ENCODE peak calls at places on chromosomes 11 and 22, in eight cellular contexts. U is neural crest cell; Y is right cardiac atrium; A is stimulated activated naive CD8-positive, alpha-beta T cell treated with anti-CD3 and anti-CD28 coated beads, Interleukin-15, amount 100 ng/mL, for 72 hours; E is NCI-H510A; D is ureter; M is activated T-cell treated with anti-CD3 and anti-CD28 coated beads, Interleukin-2, amount 50 U/mL, for 24 hours; R is NCI-H446 treated with DMSO at 0.1 percent for 48 hours. F is an unnamed sample.

GRCh38 chr22:49466926-49467590 is 360.6 kb downstream of the BRD1 start:
- DNase-seq in U (no peak), Y (no peak), A (no peak), E (no peak), D (no peak), M (no peak), R (no peak), F (no peak)

GRCh38 chr11:130604606-130605005 is 156.2 kb downstream of the ADAMTS15 start:
- DNase-seq in U (no peak), Y (no peak), A (no peak), E (no peak), D (no peak), M (no peak), R (no peak), F (no peak)

GRCh38 chr22:36737776-36738175 is 34.2 kb upstream of the CACNG2 start:
- DNase-seq in U (no peak), Y (peak; percentile 81), A (no peak), E (no peak), D (no peak), M (no peak), R (no peak), F (no peak)

GRCh38 chr22:24165673-24166072 is 15.6 kb upstream of the SUSD2 start:
- DNase-seq in U (no peak), Y (no peak), A (no peak), E (no peak), D (no peak), M (no peak), R (no peak), F (peak; percentile 32)

GRCh38 chr11:117833401-117833891 is 8.9 kb upstream of the FXYD2 start:
- DNase-seq in U (no peak), Y (no peak), A (no peak), E (peak; percentile 97), D (peak; percentile 92), M (peak; percentile 20), R (peak; percentile 34), F (no peak)

GRCh38 chr11:5291207-5291838 is 10.4 kb downstream of the OR51B4 start:
- DNase-seq in U (no peak), Y (no peak), A (no peak), E (no peak), D (no peak), M (no peak), R (no peak), F (peak; percentile 46)

GRCh38 chr11:34492806-34493414 is 20.7 kb downstream of the ELF5 start:
- DNase-seq in U (peak; percentile 72), Y (no peak), A (peak; percentile 32), E (no peak), D (no peak), M (no peak), R (peak; percentile 32), F (peak; percentile 72)

GRCh38 chr11:83068573-83068972 is 3.1 kb downstream of the RAB30 start:
- DNase-seq in U (no peak), Y (no peak), A (no peak), E (no peak), D (no peak), M (no peak), R (no peak), F (no peak)

GRCh38 chr22:37282385-37282677 is at the start of gene CYTH4:
- DNase-seq in U (no peak), Y (peak; percentile 85), A (peak; percentile 50), E (no peak), D (peak; percentile 78), M (peak; percentile 85), R (no peak), F (peak; percentile 58)

GRCh38 chr11:3709977-3710376 is 38.8 kb upstream of the CHRNA10 start:
- DNase-seq in U (no peak), Y (no peak), A (no peak), E (no peak), D (no peak), M (no peak), R (no peak), F (no peak)

GRCh38 chr11:26931248-26931631 is 62.7 kb upstream of the FIBIN start:
- DNase-seq in U (no peak), Y (no peak), A (no peak), E (no peak), D (no peak), M (no peak), R (peak; percentile 49), F (no peak)

GRCh38 chr11:76626921-76627391 is 43.6 kb downstream of the LRRC32 start:
- DNase-seq in U (no peak), Y (no peak), A (peak; percentile 76), E (no peak), D (peak; percentile 41), M (peak; percentile 58), R (no peak), F (peak; percentile 16)

GRCh38 chr22:41831828-41832552 is 915 bp upstream of the SREBF2 start:
- DNase-seq in U (no peak), Y (no peak), A (no peak), E (no peak), D (no peak), M (no peak), R (no peak), F (no peak)

GRCh38 chr22:19803736-19804267 is 43.2 kb downstream of the TBX1 start:
- DNase-seq in U (no peak), Y (peak; percentile 36), A (no peak), E (no peak), D (no peak), M (no peak), R (no peak), F (no peak)

GRCh38 chr11:16001899-16002426 is 354.4 kb downstream of the SOX6 start:
- DNase-seq in U (no peak), Y (no peak), A (no peak), E (peak; percentile 68), D (no peak), M (no peak), R (no peak), F (peak; percentile 30)

GRCh38 chr11:12066056-12066798 is 44.2 kb upstream of the MICAL2 start:
- DNase-seq in U (no peak), Y (no peak), A (no peak), E (no peak), D (peak; percentile 75), M (no peak), R (no peak), F (peak; percentile 96)

GRCh38 chr11:58958500-58958899 is 19.2 kb downstream of the GLYATL1 start:
- DNase-seq in U (no peak), Y (no peak), A (peak; percentile 26), E (no peak), D (no peak), M (peak; percentile 42), R (no peak), F (peak; percentile 44)

GRCh38 chr22:49760630-49761571 is 66.8 kb downstream of the BRD1 start:
- DNase-seq in U (no peak), Y (no peak), A (no peak), E (no peak), D (peak; percentile 39), M (peak; percentile 27), R (no peak), F (no peak)

GRCh38 chr11:108635106-108635505 is 29.8 kb upstream of the DDX10 start:
- DNase-seq in U (no peak), Y (no peak), A (no peak), E (no peak), D (no peak), M (no peak), R (no peak), F (peak; percentile 86)

GRCh38 chr11:83818349-83818748 is 532.2 kb upstream of the CCDC90B start:
- DNase-seq in U (no peak), Y (no peak), A (no peak), E (no peak), D (no peak), M (no peak), R (no peak), F (peak; percentile 75)

GRCh38 chr22:45504703-45505341 is 2.1 kb downstream of the FBLN1 start:
- DNase-seq in U (peak; percentile 26), Y (peak; percentile 86), A (no peak), E (no peak), D (peak; percentile 66), M (no peak), R (peak; percentile 1), F (no peak)

GRCh38 chr11:34682822-34683221 is 61.9 kb downstream of the EHF start:
- DNase-seq in U (no peak), Y (no peak), A (no peak), E (no peak), D (no peak), M (no peak), R (no peak), F (peak; percentile 79)

GRCh38 chr11:110728883-110729282 is 16.6 kb upstream of the ARHGAP20 start:
- DNase-seq in U (no peak), Y (no peak), A (no peak), E (no peak), D (no peak), M (no peak), R (no peak), F (no peak)

GRCh38 chr11:126891556-126892217 is 108.9 kb downstream of the KIRREL3 start:
- DNase-seq in U (no peak), Y (peak; percentile 81), A (no peak), E (no peak), D (no peak), M (no peak), R (no peak), F (no peak)

GRCh38 chr11:18304745-18305144 is 17.2 kb downstream of the HPS5 start:
- DNase-seq in U (no peak), Y (no peak), A (no peak), E (no peak), D (no peak), M (no peak), R (no peak), F (no peak)

GRCh38 chr22:39434243-39434653 is 22.6 kb upstream of the MGAT3 start:
- DNase-seq in U (no peak), Y (peak; percentile 77), A (no peak), E (no peak), D (no peak), M (no peak), R (no peak), F (no peak)

GRCh38 chr11:20367313-20367948 is 3.9 kb downstream of the HTATIP2 start:
- DNase-seq in U (no peak), Y (no peak), A (no peak), E (no peak), D (no peak), M (peak; percentile 67), R (peak; percentile 49), F (peak; percentile 93)

GRCh38 chr22:39496131-39496838 is 5.8 kb upstream of the MIEF1 start:
- DNase-seq in U (peak; percentile 65), Y (peak; percentile 88), A (peak; percentile 47), E (no peak), D (no peak), M (peak; percentile 73), R (no peak), F (peak; percentile 51)

GRCh38 chr11:120709808-120710207 is 198.3 kb downstream of the GRIK4 start:
- DNase-seq in U (no peak), Y (no peak), A (no peak), E (no peak), D (no peak), M (no peak), R (no peak), F (no peak)

GRCh38 chr11:111019931-111020381 is 225.6 kb upstream of the POU2AF2 start:
- DNase-seq in U (no peak), Y (no peak), A (no peak), E (no peak), D (no peak), M (no peak), R (no peak), F (no peak)

GRCh38 chr11:62555464-62556092 is 9.0 kb upstream of the AHNAK start:
- DNase-seq in U (no peak), Y (peak; percentile 68), A (peak; percentile 67), E (no peak), D (peak; percentile 46), M (peak; percentile 55), R (no peak), F (peak; percentile 50)

GRCh38 chr11:86101493-86101892 is 32.6 kb upstream of the PICALM start:
- DNase-seq in U (no peak), Y (no peak), A (no peak), E (no peak), D (no peak), M (no peak), R (no peak), F (peak; percentile 72)

GRCh38 chr22:46613606-46613997 is 6.6 kb upstream of the GRAMD4 start:
- DNase-seq in U (no peak), Y (peak; percentile 76), A (no peak), E (no peak), D (no peak), M (no peak), R (no peak), F (no peak)

GRCh38 chr11:129695543-129696308 is 119.9 kb upstream of the TMEM45B start:
- DNase-seq in U (peak; percentile 80), Y (peak; percentile 67), A (peak; percentile 77), E (no peak), D (peak; percentile 70), M (peak; percentile 83), R (no peak), F (peak; percentile 71)

F was measured in PC-3.